ENCODE peak calls at places on chromosome 14, in nine cellular contexts. One of them, this sample, is unnamed.

GRCh38 chr14:38205414-38205813 is 2.3 kb upstream of the SSTR1 start:
- DNase-seq in RWPE2: no peak
- DNase-seq in GM12892: no peak
- DNase-seq in naive thymus-derived CD4-positive, alpha-beta T cell: no peak
- DNase-seq in pons: no peak
- DNase-seq in activated naive CD8-positive, alpha-beta T cell treated with anti-CD3 and anti-CD28 coated beads, Interleukin-2, amount 50 U/mL, for 16 hours: no peak
- DNase-seq in substantia nigra: no peak
- DNase-seq in HuH-7: no peak
- DNase-seq in NCI-H460: no peak
- DNase-seq in this sample: no peak

GRCh38 chr14:65972346-65972745 is 513.8 kb upstream of the CCDC196 start:
- DNase-seq in GM12892: no peak
- DNase-seq in activated naive CD8-positive, alpha-beta T cell treated with anti-CD3 and anti-CD28 coated beads, Interleukin-2, amount 50 U/mL, for 16 hours: no peak
- DNase-seq in pons: no peak
- DNase-seq in naive thymus-derived CD4-positive, alpha-beta T cell: no peak
- DNase-seq in RWPE2: no peak
- DNase-seq in HuH-7: no peak
- DNase-seq in NCI-H460: no peak
- DNase-seq in substantia nigra: no peak
- DNase-seq in this sample: no peak

GRCh38 chr14:99205086-99205688 is 66.8 kb downstream of the BCL11B start:
- DNase-seq in RWPE2: no peak
- DNase-seq in naive thymus-derived CD4-positive, alpha-beta T cell: no peak
- DNase-seq in pons: no peak
- DNase-seq in GM12892: no peak
- DNase-seq in HuH-7: no peak
- DNase-seq in activated naive CD8-positive, alpha-beta T cell treated with anti-CD3 and anti-CD28 coated beads, Interleukin-2, amount 50 U/mL, for 16 hours: no peak
- DNase-seq in NCI-H460: no peak
- DNase-seq in substantia nigra: no peak
- DNase-seq in this sample: no peak

GRCh38 chr14:103220134-103220981 is 97.1 kb downstream of the TNFAIP2 start:
- DNase-seq in pons: no peak
- DNase-seq in naive thymus-derived CD4-positive, alpha-beta T cell: no peak
- DNase-seq in NCI-H460: no peak
- DNase-seq in HuH-7: no peak
- DNase-seq in substantia nigra: no peak
- DNase-seq in RWPE2: no peak
- DNase-seq in activated naive CD8-positive, alpha-beta T cell treated with anti-CD3 and anti-CD28 coated beads, Interleukin-2, amount 50 U/mL, for 16 hours: no peak
- DNase-seq in GM12892: no peak
- DNase-seq in this sample: no peak

GRCh38 chr14:55102141-55102547 is 26.9 kb upstream of the LGALS3 start:
- DNase-seq in activated naive CD8-positive, alpha-beta T cell treated with anti-CD3 and anti-CD28 coated beads, Interleukin-2, amount 50 U/mL, for 16 hours: no peak
- DNase-seq in pons: peak
- DNase-seq in substantia nigra: peak
- DNase-seq in RWPE2: peak
- DNase-seq in NCI-H460: peak
- DNase-seq in naive thymus-derived CD4-positive, alpha-beta T cell: no peak
- DNase-seq in HuH-7: no peak
- DNase-seq in GM12892: no peak
- DNase-seq in this sample: peak

GRCh38 chr14:32908487-32909084 is 30.1 kb upstream of the NPAS3 start:
- DNase-seq in GM12892: no peak
- DNase-seq in NCI-H460: no peak
- DNase-seq in HuH-7: no peak
- DNase-seq in substantia nigra: no peak
- DNase-seq in activated naive CD8-positive, alpha-beta T cell treated with anti-CD3 and anti-CD28 coated beads, Interleukin-2, amount 50 U/mL, for 16 hours: no peak
- DNase-seq in RWPE2: no peak
- DNase-seq in naive thymus-derived CD4-positive, alpha-beta T cell: no peak
- DNase-seq in pons: no peak
- DNase-seq in this sample: no peak

GRCh38 chr14:61051046-61051445 is 70.0 kb downstream of the SLC38A6 start:
- DNase-seq in HuH-7: no peak
- DNase-seq in substantia nigra: no peak
- DNase-seq in RWPE2: no peak
- DNase-seq in GM12892: no peak
- DNase-seq in pons: no peak
- DNase-seq in NCI-H460: no peak
- DNase-seq in activated naive CD8-positive, alpha-beta T cell treated with anti-CD3 and anti-CD28 coated beads, Interleukin-2, amount 50 U/mL, for 16 hours: no peak
- DNase-seq in naive thymus-derived CD4-positive, alpha-beta T cell: no peak
- DNase-seq in this sample: no peak

GRCh38 chr14:91308337-91308736 is 63.8 kb upstream of the GPR68 start:
- DNase-seq in RWPE2: no peak
- DNase-seq in activated naive CD8-positive, alpha-beta T cell treated with anti-CD3 and anti-CD28 coated beads, Interleukin-2, amount 50 U/mL, for 16 hours: no peak
- DNase-seq in pons: no peak
- DNase-seq in NCI-H460: no peak
- DNase-seq in GM12892: no peak
- DNase-seq in substantia nigra: no peak
- DNase-seq in HuH-7: no peak
- DNase-seq in naive thymus-derived CD4-positive, alpha-beta T cell: no peak
- DNase-seq in this sample: no peak

GRCh38 chr14:104555621-104556255 is 23.8 kb upstream of the C14orf180 start:
- DNase-seq in NCI-H460: no peak
- DNase-seq in GM12892: peak
- DNase-seq in activated naive CD8-positive, alpha-beta T cell treated with anti-CD3 and anti-CD28 coated beads, Interleukin-2, amount 50 U/mL, for 16 hours: no peak
- DNase-seq in RWPE2: peak
- DNase-seq in pons: no peak
- DNase-seq in naive thymus-derived CD4-positive, alpha-beta T cell: no peak
- DNase-seq in substantia nigra: no peak
- DNase-seq in HuH-7: no peak
- DNase-seq in this sample: no peak

GRCh38 chr14:65833256-65833880 is 420.8 kb downstream of the FUT8 start:
- DNase-seq in RWPE2: no peak
- DNase-seq in activated naive CD8-positive, alpha-beta T cell treated with anti-CD3 and anti-CD28 coated beads, Interleukin-2, amount 50 U/mL, for 16 hours: no peak
- DNase-seq in GM12892: no peak
- DNase-seq in pons: no peak
- DNase-seq in NCI-H460: no peak
- DNase-seq in substantia nigra: no peak
- DNase-seq in naive thymus-derived CD4-positive, alpha-beta T cell: no peak
- DNase-seq in HuH-7: no peak
- DNase-seq in this sample: no peak

GRCh38 chr14:81137316-81137715 is 83.4 kb downstream of the GTF2A1 start:
- DNase-seq in GM12892: no peak
- DNase-seq in pons: no peak
- DNase-seq in HuH-7: no peak
- DNase-seq in substantia nigra: no peak
- DNase-seq in RWPE2: no peak
- DNase-seq in NCI-H460: no peak
- DNase-seq in naive thymus-derived CD4-positive, alpha-beta T cell: no peak
- DNase-seq in activated naive CD8-positive, alpha-beta T cell treated with anti-CD3 and anti-CD28 coated beads, Interleukin-2, amount 50 U/mL, for 16 hours: no peak
- DNase-seq in this sample: peak

GRCh38 chr14:75549169-75549568 is 26.9 kb downstream of the BATF start:
- DNase-seq in GM12892: peak
- DNase-seq in RWPE2: no peak
- DNase-seq in NCI-H460: no peak
- DNase-seq in HuH-7: no peak
- DNase-seq in activated naive CD8-positive, alpha-beta T cell treated with anti-CD3 and anti-CD28 coated beads, Interleukin-2, amount 50 U/mL, for 16 hours: no peak
- DNase-seq in substantia nigra: no peak
- DNase-seq in naive thymus-derived CD4-positive, alpha-beta T cell: no peak
- DNase-seq in pons: peak
- DNase-seq in this sample: no peak

GRCh38 chr14:89185919-89186849 is 230.8 kb downstream of the FOXN3 start:
- DNase-seq in NCI-H460: no peak
- DNase-seq in naive thymus-derived CD4-positive, alpha-beta T cell: no peak
- DNase-seq in pons: peak
- DNase-seq in HuH-7: no peak
- DNase-seq in RWPE2: no peak
- DNase-seq in substantia nigra: no peak
- DNase-seq in GM12892: no peak
- DNase-seq in activated naive CD8-positive, alpha-beta T cell treated with anti-CD3 and anti-CD28 coated beads, Interleukin-2, amount 50 U/mL, for 16 hours: no peak
- DNase-seq in this sample: peak

GRCh38 chr14:63174760-63175191 is 29.5 kb upstream of the RHOJ start:
- DNase-seq in pons: peak
- DNase-seq in activated naive CD8-positive, alpha-beta T cell treated with anti-CD3 and anti-CD28 coated beads, Interleukin-2, amount 50 U/mL, for 16 hours: no peak
- DNase-seq in GM12892: no peak
- DNase-seq in RWPE2: no peak
- DNase-seq in NCI-H460: peak
- DNase-seq in naive thymus-derived CD4-positive, alpha-beta T cell: no peak
- DNase-seq in HuH-7: peak
- DNase-seq in substantia nigra: no peak
- DNase-seq in this sample: peak

GRCh38 chr14:93960108-93960475 is 16.3 kb downstream of the ASB2 start:
- DNase-seq in substantia nigra: no peak
- DNase-seq in activated naive CD8-positive, alpha-beta T cell treated with anti-CD3 and anti-CD28 coated beads, Interleukin-2, amount 50 U/mL, for 16 hours: no peak
- DNase-seq in NCI-H460: no peak
- DNase-seq in HuH-7: no peak
- DNase-seq in RWPE2: no peak
- DNase-seq in naive thymus-derived CD4-positive, alpha-beta T cell: no peak
- DNase-seq in pons: no peak
- DNase-seq in GM12892: no peak
- DNase-seq in this sample: no peak

GRCh38 chr14:65156568-65157366 is 54.5 kb upstream of the MAX start:
- DNase-seq in GM12892: peak
- DNase-seq in pons: no peak
- DNase-seq in activated naive CD8-positive, alpha-beta T cell treated with anti-CD3 and anti-CD28 coated beads, Interleukin-2, amount 50 U/mL, for 16 hours: no peak
- DNase-seq in naive thymus-derived CD4-positive, alpha-beta T cell: no peak
- DNase-seq in substantia nigra: no peak
- DNase-seq in NCI-H460: no peak
- DNase-seq in HuH-7: no peak
- DNase-seq in RWPE2: no peak
- DNase-seq in this sample: no peak

GRCh38 chr14:37974421-37974820 is 233.3 kb upstream of the SSTR1 start:
- DNase-seq in NCI-H460: no peak
- DNase-seq in pons: no peak
- DNase-seq in naive thymus-derived CD4-positive, alpha-beta T cell: no peak
- DNase-seq in GM12892: no peak
- DNase-seq in HuH-7: no peak
- DNase-seq in activated naive CD8-positive, alpha-beta T cell treated with anti-CD3 and anti-CD28 coated beads, Interleukin-2, amount 50 U/mL, for 16 hours: no peak
- DNase-seq in RWPE2: no peak
- DNase-seq in substantia nigra: no peak
- DNase-seq in this sample: no peak

GRCh38 chr14:39548358-39548757 is 116.1 kb upstream of the FBXO33 start:
- DNase-seq in substantia nigra: no peak
- DNase-seq in activated naive CD8-positive, alpha-beta T cell treated with anti-CD3 and anti-CD28 coated beads, Interleukin-2, amount 50 U/mL, for 16 hours: no peak
- DNase-seq in pons: no peak
- DNase-seq in HuH-7: no peak
- DNase-seq in naive thymus-derived CD4-positive, alpha-beta T cell: no peak
- DNase-seq in GM12892: no peak
- DNase-seq in NCI-H460: no peak
- DNase-seq in RWPE2: no peak
- DNase-seq in this sample: no peak

GRCh38 chr14:50773632-50774541 is 57.1 kb downstream of the NIN start:
- DNase-seq in pons: peak
- DNase-seq in RWPE2: no peak
- DNase-seq in substantia nigra: peak
- DNase-seq in activated naive CD8-positive, alpha-beta T cell treated with anti-CD3 and anti-CD28 coated beads, Interleukin-2, amount 50 U/mL, for 16 hours: no peak
- DNase-seq in GM12892: no peak
- DNase-seq in HuH-7: peak
- DNase-seq in NCI-H460: peak
- DNase-seq in naive thymus-derived CD4-positive, alpha-beta T cell: no peak
- DNase-seq in this sample: peak